ENCODE peak calls at places on chromosomes 6 and 20, in five cellular contexts. One of them, this sample, is unnamed.

GRCh38 chr6:22041797-22042489 is 254.9 kb downstream of the PRL start:
- DNase-seq in RWPE1: no peak
- DNase-seq in CD4-positive, alpha-beta T cell: no peak
- DNase-seq in lower lobe of right lung: no peak
- DNase-seq in CD8-positive, alpha-beta T cell: no peak
- DNase-seq in this sample: no peak

GRCh38 chr6:101110814-101111213 is 229.7 kb upstream of the ASCC3 start:
- DNase-seq in RWPE1: no peak
- DNase-seq in CD4-positive, alpha-beta T cell: no peak
- DNase-seq in lower lobe of right lung: no peak
- DNase-seq in CD8-positive, alpha-beta T cell: no peak
- DNase-seq in this sample: no peak

GRCh38 chr6:129663531-129663930 is 46.4 kb downstream of the ARHGAP18 start:
- DNase-seq in RWPE1: no peak
- DNase-seq in CD4-positive, alpha-beta T cell: no peak
- DNase-seq in lower lobe of right lung: no peak
- DNase-seq in CD8-positive, alpha-beta T cell: no peak
- DNase-seq in this sample: no peak

GRCh38 chr6:142374965-142375733 is 73.3 kb downstream of the ADGRG6 start:
- DNase-seq in RWPE1: peak; percentile 66
- DNase-seq in CD4-positive, alpha-beta T cell: no peak
- DNase-seq in lower lobe of right lung: no peak
- DNase-seq in CD8-positive, alpha-beta T cell: no peak
- DNase-seq in this sample: no peak

GRCh38 chr6:47057830-47058540 is 15.9 kb upstream of the ADGRF1 start:
- DNase-seq in RWPE1: peak; percentile 78
- DNase-seq in CD4-positive, alpha-beta T cell: no peak
- DNase-seq in lower lobe of right lung: no peak
- DNase-seq in CD8-positive, alpha-beta T cell: no peak
- DNase-seq in this sample: no peak

GRCh38 chr6:167735498-167736201 is 91.1 kb upstream of the AFDN start:
- DNase-seq in RWPE1: no peak
- DNase-seq in CD4-positive, alpha-beta T cell: no peak
- DNase-seq in lower lobe of right lung: no peak
- DNase-seq in CD8-positive, alpha-beta T cell: no peak
- DNase-seq in this sample: no peak

GRCh38 chr6:27605401-27606342 is 132.8 kb upstream of the ZNF184 start:
- DNase-seq in RWPE1: no peak
- DNase-seq in CD4-positive, alpha-beta T cell: no peak
- DNase-seq in lower lobe of right lung: no peak
- DNase-seq in CD8-positive, alpha-beta T cell: no peak
- DNase-seq in this sample: peak; percentile 95

GRCh38 chr6:163346529-163346961 is 68.0 kb upstream of the QKI start:
- DNase-seq in RWPE1: no peak
- DNase-seq in CD4-positive, alpha-beta T cell: no peak
- DNase-seq in lower lobe of right lung: no peak
- DNase-seq in CD8-positive, alpha-beta T cell: no peak
- DNase-seq in this sample: no peak

GRCh38 chr20:43361526-43361925 is 96.2 kb upstream of the SRSF6 start:
- DNase-seq in RWPE1: no peak
- DNase-seq in CD4-positive, alpha-beta T cell: no peak
- DNase-seq in lower lobe of right lung: no peak
- DNase-seq in CD8-positive, alpha-beta T cell: no peak
- DNase-seq in this sample: no peak

GRCh38 chr6:122806290-122806689 is 17.2 kb downstream of the SMPDL3A start:
- DNase-seq in RWPE1: no peak
- DNase-seq in CD4-positive, alpha-beta T cell: no peak
- DNase-seq in lower lobe of right lung: no peak
- DNase-seq in CD8-positive, alpha-beta T cell: no peak
- DNase-seq in this sample: no peak

GRCh38 chr6:66897576-66897975 is 1190.5 kb upstream of the EYS start:
- DNase-seq in RWPE1: no peak
- DNase-seq in CD4-positive, alpha-beta T cell: no peak
- DNase-seq in lower lobe of right lung: no peak
- DNase-seq in CD8-positive, alpha-beta T cell: no peak
- DNase-seq in this sample: peak; percentile 40

GRCh38 chr20:32189123-32189410 is 18.5 kb downstream of the PLAGL2 start:
- DNase-seq in RWPE1: no peak
- DNase-seq in CD4-positive, alpha-beta T cell: no peak
- DNase-seq in lower lobe of right lung: no peak
- DNase-seq in CD8-positive, alpha-beta T cell: no peak
- DNase-seq in this sample: no peak

GRCh38 chr6:15299430-15300131 is 53.7 kb downstream of the JARID2 start:
- DNase-seq in RWPE1: no peak
- DNase-seq in CD4-positive, alpha-beta T cell: peak; percentile 18
- DNase-seq in lower lobe of right lung: peak; percentile 56
- DNase-seq in CD8-positive, alpha-beta T cell: peak; percentile 8
- DNase-seq in this sample: peak; percentile 45

GRCh38 chr6:156309017-156309416 is 468.2 kb upstream of the ARID1B start:
- DNase-seq in RWPE1: no peak
- DNase-seq in CD4-positive, alpha-beta T cell: no peak
- DNase-seq in lower lobe of right lung: no peak
- DNase-seq in CD8-positive, alpha-beta T cell: no peak
- DNase-seq in this sample: no peak

GRCh38 chr6:69789573-69789972 is 7.2 kb downstream of the LMBRD1 start:
- DNase-seq in RWPE1: no peak
- DNase-seq in CD4-positive, alpha-beta T cell: no peak
- DNase-seq in lower lobe of right lung: no peak
- DNase-seq in CD8-positive, alpha-beta T cell: no peak
- DNase-seq in this sample: no peak

GRCh38 chr6:108171291-108171917 is 5.6 kb downstream of the NR2E1 start:
- DNase-seq in RWPE1: no peak
- DNase-seq in CD4-positive, alpha-beta T cell: no peak
- DNase-seq in lower lobe of right lung: no peak
- DNase-seq in CD8-positive, alpha-beta T cell: no peak
- DNase-seq in this sample: no peak

GRCh38 chr6:25181923-25182322 is 97.3 kb upstream of the CARMIL1 start:
- DNase-seq in RWPE1: no peak
- DNase-seq in CD4-positive, alpha-beta T cell: no peak
- DNase-seq in lower lobe of right lung: no peak
- DNase-seq in CD8-positive, alpha-beta T cell: no peak
- DNase-seq in this sample: no peak

GRCh38 chr6:130233332-130233731 is 10.6 kb upstream of the SAMD3 start:
- DNase-seq in RWPE1: no peak
- DNase-seq in CD4-positive, alpha-beta T cell: no peak
- DNase-seq in lower lobe of right lung: no peak
- DNase-seq in CD8-positive, alpha-beta T cell: no peak
- DNase-seq in this sample: no peak

GRCh38 chr6:75234126-75234865 is 9.3 kb downstream of the COX7A2 start:
- DNase-seq in RWPE1: no peak
- DNase-seq in CD4-positive, alpha-beta T cell: no peak
- DNase-seq in lower lobe of right lung: no peak
- DNase-seq in CD8-positive, alpha-beta T cell: no peak
- DNase-seq in this sample: no peak

GRCh38 chr6:132405143-132405915 is 4.1 kb upstream of the MOXD1 start:
- DNase-seq in RWPE1: no peak
- DNase-seq in CD4-positive, alpha-beta T cell: no peak
- DNase-seq in lower lobe of right lung: no peak
- DNase-seq in CD8-positive, alpha-beta T cell: no peak
- DNase-seq in this sample: no peak

GRCh38 chr20:32535316-32535952 is 49.7 kb downstream of the NOL4L start:
- DNase-seq in RWPE1: no peak
- DNase-seq in CD4-positive, alpha-beta T cell: no peak
- DNase-seq in lower lobe of right lung: peak; percentile 15
- DNase-seq in CD8-positive, alpha-beta T cell: no peak
- DNase-seq in this sample: no peak

GRCh38 chr6:7880718-7881107 is 29.9 kb downstream of the TXNDC5 start:
- DNase-seq in RWPE1: no peak
- DNase-seq in CD4-positive, alpha-beta T cell: no peak
- DNase-seq in lower lobe of right lung: no peak
- DNase-seq in CD8-positive, alpha-beta T cell: no peak
- DNase-seq in this sample: no peak

GRCh38 chr6:27145731-27146455 is 101.6 kb upstream of the PRSS16 start:
- DNase-seq in RWPE1: peak; percentile 70
- DNase-seq in CD4-positive, alpha-beta T cell: peak; percentile 53
- DNase-seq in lower lobe of right lung: peak; percentile 82
- DNase-seq in CD8-positive, alpha-beta T cell: no peak
- DNase-seq in this sample: peak; percentile 63

GRCh38 chr20:43942661-43943285 is 28.1 kb downstream of the TOX2 start:
- DNase-seq in RWPE1: peak; percentile 77
- DNase-seq in CD4-positive, alpha-beta T cell: no peak
- DNase-seq in lower lobe of right lung: no peak
- DNase-seq in CD8-positive, alpha-beta T cell: no peak
- DNase-seq in this sample: no peak

GRCh38 chr6:163419413-163420314 is 5.1 kb downstream of the QKI start:
- DNase-seq in RWPE1: no peak
- DNase-seq in CD4-positive, alpha-beta T cell: no peak
- DNase-seq in lower lobe of right lung: no peak
- DNase-seq in CD8-positive, alpha-beta T cell: no peak
- DNase-seq in this sample: no peak

GRCh38 chr20:57654363-57654997 is 34.3 kb upstream of the ZBP1 start:
- DNase-seq in RWPE1: peak; percentile 94
- DNase-seq in CD4-positive, alpha-beta T cell: peak; percentile 43
- DNase-seq in lower lobe of right lung: peak; percentile 49
- DNase-seq in CD8-positive, alpha-beta T cell: peak; percentile 32
- DNase-seq in this sample: peak; percentile 84

GRCh38 chr20:48625136-48625900 is 202.5 kb downstream of the PREX1 start:
- DNase-seq in RWPE1: no peak
- DNase-seq in CD4-positive, alpha-beta T cell: no peak
- DNase-seq in lower lobe of right lung: peak; percentile 44
- DNase-seq in CD8-positive, alpha-beta T cell: no peak
- DNase-seq in this sample: no peak

GRCh38 chr20:48623176-48623905 is 204.5 kb downstream of the PREX1 start:
- DNase-seq in RWPE1: no peak
- DNase-seq in CD4-positive, alpha-beta T cell: no peak
- DNase-seq in lower lobe of right lung: peak; percentile 22
- DNase-seq in CD8-positive, alpha-beta T cell: no peak
- DNase-seq in this sample: no peak

GRCh38 chr20:48623906-48624265 is 203.9 kb downstream of the PREX1 start:
- DNase-seq in RWPE1: no peak
- DNase-seq in CD4-positive, alpha-beta T cell: no peak
- DNase-seq in lower lobe of right lung: peak; percentile 20
- DNase-seq in CD8-positive, alpha-beta T cell: no peak
- DNase-seq in this sample: no peak

GRCh38 chr20:48626226-48626937 is 201.4 kb downstream of the PREX1 start:
- DNase-seq in RWPE1: no peak
- DNase-seq in CD4-positive, alpha-beta T cell: no peak
- DNase-seq in lower lobe of right lung: peak; percentile 40
- DNase-seq in CD8-positive, alpha-beta T cell: no peak
- DNase-seq in this sample: no peak

GRCh38 chr20:48624315-48625020 is 203.3 kb downstream of the PREX1 start:
- DNase-seq in RWPE1: no peak
- DNase-seq in CD4-positive, alpha-beta T cell: no peak
- DNase-seq in lower lobe of right lung: peak; percentile 43
- DNase-seq in CD8-positive, alpha-beta T cell: no peak
- DNase-seq in this sample: no peak
- TF ChIP-seq CTCF in RWPE1: no peak
- TF ChIP-seq CTCF in CD4-positive, alpha-beta T cell: no peak
- TF ChIP-seq CTCF in lower lobe of right lung: no peak
- TF ChIP-seq CTCF in CD8-positive, alpha-beta T cell: no peak
- TF ChIP-seq CTCF in this sample: no peak

DNA sequence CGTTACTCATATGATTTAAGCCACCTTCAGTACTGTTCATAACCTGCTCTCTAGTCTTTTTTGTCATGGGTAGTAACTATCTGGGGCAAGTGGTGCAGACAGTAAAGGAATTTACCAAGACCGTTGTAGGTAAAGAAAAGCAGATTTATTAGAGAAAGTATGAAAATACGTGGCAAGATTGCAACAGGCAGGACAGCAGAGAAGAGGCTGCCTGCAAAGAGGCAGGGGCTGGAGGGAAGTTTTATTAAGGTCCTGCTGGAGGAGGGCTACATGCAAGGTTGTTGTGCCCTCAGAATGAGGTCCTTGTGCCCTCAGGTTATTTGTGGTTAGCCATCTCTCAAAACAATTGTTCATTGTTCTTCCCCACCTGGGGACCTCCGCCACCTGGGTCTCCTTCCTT is 444.3 kb downstream of the BCKDHB start:
- DNase-seq in RWPE1: no peak
- DNase-seq in CD4-positive, alpha-beta T cell: no peak
- DNase-seq in lower lobe of right lung: no peak
- DNase-seq in CD8-positive, alpha-beta T cell: no peak
- DNase-seq in this sample: no peak
- TF ChIP-seq CTCF in RWPE1: no peak
- TF ChIP-seq CTCF in CD4-positive, alpha-beta T cell: no peak
- TF ChIP-seq CTCF in lower lobe of right lung: no peak
- TF ChIP-seq CTCF in CD8-positive, alpha-beta T cell: no peak
- TF ChIP-seq CTCF in this sample: no peak

DNA sequence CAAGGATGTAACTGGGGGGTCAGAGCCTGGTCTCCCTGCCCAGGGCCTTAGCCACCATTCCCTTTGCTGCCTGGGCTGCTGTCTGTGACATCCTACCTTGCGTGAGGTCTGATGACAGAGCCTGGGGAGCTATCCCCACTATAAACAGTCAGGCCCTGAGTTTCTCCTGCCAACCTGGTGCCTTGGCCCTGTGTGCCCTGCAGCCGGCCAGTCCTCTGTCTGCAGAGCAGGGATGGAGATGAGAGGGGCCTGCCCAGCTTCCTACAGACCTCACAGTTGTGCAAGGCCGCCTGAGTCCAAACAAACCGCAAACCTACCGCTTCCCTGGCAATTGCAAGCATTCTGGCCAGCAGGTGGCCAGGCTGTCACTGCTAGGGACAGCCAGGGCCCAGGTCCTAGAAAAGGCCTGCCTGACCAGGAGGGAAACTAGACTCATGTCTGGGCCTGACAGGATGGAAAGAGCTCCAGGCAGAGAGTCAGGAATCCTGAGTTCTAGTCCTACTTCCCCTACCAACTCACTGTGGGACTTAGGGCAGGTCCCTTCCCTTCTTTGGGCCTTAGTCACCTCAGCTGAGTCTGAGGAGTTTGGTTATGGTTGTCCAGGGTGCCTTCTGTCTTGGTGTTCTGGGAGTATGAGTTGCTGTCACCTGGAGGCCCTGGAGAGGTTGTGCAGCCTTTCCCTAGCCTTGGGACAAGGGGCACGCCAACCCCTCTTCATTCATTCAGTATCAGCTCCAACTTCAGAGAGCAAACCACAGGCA is 86.2 kb downstream of the VEGFA start:
- DNase-seq in RWPE1: no peak
- DNase-seq in CD4-positive, alpha-beta T cell: no peak
- DNase-seq in lower lobe of right lung: peak; percentile 68
- DNase-seq in CD8-positive, alpha-beta T cell: no peak
- DNase-seq in this sample: no peak
- TF ChIP-seq CTCF in RWPE1: no peak
- TF ChIP-seq CTCF in CD4-positive, alpha-beta T cell: no peak
- TF ChIP-seq CTCF in lower lobe of right lung: peak; percentile 35
- TF ChIP-seq CTCF in CD8-positive, alpha-beta T cell: no peak
- TF ChIP-seq CTCF in this sample: peak; percentile 42

GRCh38 chr20:39897058-39897457 is 792.0 kb downstream of the MAFB start:
- DNase-seq in RWPE1: no peak
- DNase-seq in CD4-positive, alpha-beta T cell: no peak
- DNase-seq in lower lobe of right lung: no peak
- DNase-seq in CD8-positive, alpha-beta T cell: no peak
- DNase-seq in this sample: no peak

GRCh38 chr20:39897781-39898466 is 791.1 kb downstream of the MAFB start:
- DNase-seq in RWPE1: no peak
- DNase-seq in CD4-positive, alpha-beta T cell: no peak
- DNase-seq in lower lobe of right lung: no peak
- DNase-seq in CD8-positive, alpha-beta T cell: no peak
- DNase-seq in this sample: no peak

GRCh38 chr20:39890697-39891096 is 798.3 kb downstream of the MAFB start:
- DNase-seq in RWPE1: no peak
- DNase-seq in CD4-positive, alpha-beta T cell: no peak
- DNase-seq in lower lobe of right lung: no peak
- DNase-seq in CD8-positive, alpha-beta T cell: no peak
- DNase-seq in this sample: no peak

GRCh38 chr20:39888310-39888709 is 800.7 kb downstream of the MAFB start:
- DNase-seq in RWPE1: no peak
- DNase-seq in CD4-positive, alpha-beta T cell: no peak
- DNase-seq in lower lobe of right lung: no peak
- DNase-seq in CD8-positive, alpha-beta T cell: no peak
- DNase-seq in this sample: no peak

GRCh38 chr20:39893013-39893685 is 795.9 kb downstream of the MAFB start:
- DNase-seq in RWPE1: no peak
- DNase-seq in CD4-positive, alpha-beta T cell: no peak
- DNase-seq in lower lobe of right lung: no peak
- DNase-seq in CD8-positive, alpha-beta T cell: no peak
- DNase-seq in this sample: no peak
- TF ChIP-seq CTCF in RWPE1: no peak
- TF ChIP-seq CTCF in CD4-positive, alpha-beta T cell: no peak
- TF ChIP-seq CTCF in lower lobe of right lung: no peak
- TF ChIP-seq CTCF in CD8-positive, alpha-beta T cell: no peak
- TF ChIP-seq CTCF in this sample: no peak

This sample was measured in H1.